ENCODE peak calls at places on chromosomes 11 and 22, in six cellular contexts. X, M, S, T, J and A are unnamed samples. For H3K9me3, the result is how much of the 10 kb centered on the place peaks cover.

GRCh38 chr22:43501951-43502874 is 90.4 kb downstream of the MPPED1 start:
- DNase-seq in X (no peak), M (no peak), S (no peak), T (no peak), J (no peak), A (no peak)

GRCh38 chr11:128069665-128070064 is 517.7 kb downstream of the ETS1 start:
- DNase-seq in X (no peak), M (no peak), S (no peak), T (no peak), J (no peak), A (no peak)

GRCh38 chr11:83088965-83089364 is 17.3 kb upstream of the RAB30 start:
- DNase-seq in X (no peak), M (no peak), S (no peak), T (no peak), J (no peak), A (no peak)

GRCh38 chr22:38017272-38017920 is 33.0 kb upstream of the SOX10 start:
- DNase-seq in X (peak), M (no peak), S (no peak), T (no peak), J (no peak), A (no peak)

GRCh38 chr11:393219-394033 is 583 bp upstream of the PKP3 start:
- DNase-seq in X (no peak), M (no peak), S (no peak), T (no peak), J (no peak), A (no peak)

GRCh38 chr11:66068923-66069714 is 953 bp upstream of the PACS1 start:
- DNase-seq in X (peak), M (peak), S (peak), T (peak), J (peak), A (no peak)

GRCh38 chr22:45639747-45640102 is 31.9 kb upstream of the ATXN10 start:
- DNase-seq in X (no peak), M (no peak), S (no peak), T (no peak), J (no peak), A (no peak)

GRCh38 chr22:35905894-35906293 is 122.7 kb downstream of the RBFOX2 start:
- DNase-seq in X (no peak), M (no peak), S (no peak), T (no peak), J (no peak), A (no peak)

GRCh38 chr11:130737866-130738431 is 178.3 kb downstream of the SNX19 start:
- DNase-seq in X (peak), M (peak), S (peak), T (no peak), J (peak), A (no peak)

GRCh38 chr22:20011123-20011992 is 5.3 kb downstream of the ARVCF start:
- DNase-seq in X (no peak), M (no peak), S (no peak), T (no peak), J (no peak), A (no peak)

GRCh38 chr11:68373810-68374501 is 61.6 kb downstream of the LRP5 start:
- DNase-seq in X (peak), M (peak), S (peak), T (no peak), J (no peak), A (no peak)

GRCh38 chr11:128848815-128849455 is 18.2 kb downstream of the KCNJ1 start:
- DNase-seq in X (peak), M (peak), S (peak), T (peak), J (peak), A (peak)

GRCh38 chr11:8286886-8287285 is 23.2 kb upstream of the LMO1 start:
- DNase-seq in X (no peak), M (no peak), S (no peak), T (no peak), J (no peak), A (no peak)

GRCh38 chr11:109222730-109223129 is 199.3 kb upstream of the C11orf87 start:
- DNase-seq in X (no peak), M (no peak), S (no peak), T (no peak), J (no peak), A (no peak)

GRCh38 chr11:125944350-125945010 is 1.4 kb upstream of the VSIG10L2 start:
- DNase-seq in X (no peak), M (no peak), S (no peak), T (no peak), J (no peak), A (no peak)

GRCh38 chr11:35111171-35112055 is 27.6 kb upstream of the CD44 start:
- DNase-seq in X (peak), M (no peak), S (no peak), T (no peak), J (no peak), A (no peak)

GRCh38 chr11:27705873-27706820 is 5.9 kb upstream of the BDNF start:
- DNase-seq in X (peak), M (peak), S (peak), T (peak), J (peak), A (no peak)

GRCh38 chr22:38733329-38734202 is 22.2 kb downstream of the SUN2 start:
- DNase-seq in X (peak), M (peak), S (peak), T (peak), J (peak), A (no peak)

GRCh38 chr22:43488031-43488892 is 76.4 kb downstream of the MPPED1 start:
- DNase-seq in X (no peak), M (no peak), S (no peak), T (no peak), J (peak), A (no peak)

GRCh38 chr11:81959341-81959740 is 774.3 kb downstream of the FAM181B start:
- DNase-seq in X (no peak), M (no peak), S (peak), T (no peak), J (peak), A (no peak)

DNA sequence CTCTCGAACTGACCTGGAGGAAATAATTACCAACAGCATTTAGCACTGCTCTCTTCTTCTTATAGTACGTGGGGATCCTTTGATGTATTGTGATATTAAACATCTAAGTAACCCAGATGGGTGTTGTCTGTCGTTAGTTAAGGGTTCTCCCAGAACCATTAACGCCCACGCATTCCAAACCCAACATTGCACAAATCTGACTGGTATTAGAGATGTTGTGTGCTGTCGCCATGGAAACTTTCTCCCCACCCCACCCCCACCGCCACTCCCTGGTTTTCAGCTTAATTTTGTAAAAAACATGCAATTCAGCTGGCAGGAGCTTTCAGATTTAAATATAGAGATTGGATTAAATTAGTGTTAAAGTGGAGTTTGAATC is 1495.2 kb downstream of the TBC1D22A start:
- DNase-seq in X (no peak), M (no peak), S (no peak), T (no peak), J (peak), A (no peak)
- H3K9me3 ChIP-seq in X (under half), M (under half), S (under half), T (under half), J (under half), A (under half)

GRCh38 chr22:17664414-17665045 is 26.0 kb downstream of the BCL2L13 start:
- DNase-seq in X (no peak), M (no peak), S (no peak), T (no peak), J (no peak), A (no peak)

GRCh38 chr22:17665884-17666283 is 27.3 kb downstream of the BCL2L13 start:
- DNase-seq in X (no peak), M (no peak), S (no peak), T (no peak), J (no peak), A (no peak)

GRCh38 chr22:17665248-17665647 is 26.7 kb downstream of the BCL2L13 start:
- DNase-seq in X (no peak), M (no peak), S (no peak), T (no peak), J (no peak), A (no peak)
- H3K9me3 ChIP-seq in X (under half), M (under half), S (under half), T (under half), J (under half), A (under half)

GRCh38 chr11:114619659-114620173 is 24.1 kb upstream of the NXPE4 start:
- DNase-seq in X (no peak), M (no peak), S (no peak), T (no peak), J (no peak), A (no peak)
- H3K9me3 ChIP-seq in X (under half), M (under half), S (under half), T (half or more), J (half or more), A (under half)

GRCh38 chr22:49107561-49107960 is 720.1 kb downstream of the BRD1 start:
- DNase-seq in X (no peak), M (no peak), S (no peak), T (no peak), J (no peak), A (no peak)
- H3K9me3 ChIP-seq in X (under half), M (under half), S (under half), T (under half), J (under half), A (under half)